ENCODE peak calls at places on chromosomes 7 and 10, in seven cellular contexts. U, K, M, I, A, X and Q are unnamed samples. For H3K9me3, the result is how much of the 10 kb centered on the place peaks cover.

GRCh38 chr10:21720090-21720489 is 186.1 kb downstream of the MLLT10 start:
- DNase-seq in I (no peak), A (no peak), X (no peak), M (no peak), K (no peak), U (no peak), Q (no peak)

GRCh38 chr7:138460176-138460648 is at the start of gene TRIM24:
- DNase-seq in U (peak), I (peak), K (peak), A (peak), M (peak), X (peak), Q (no peak)

GRCh38 chr10:71431945-71432905 is 35.5 kb downstream of the CDH23 start:
- DNase-seq in M (no peak), X (peak), A (no peak), U (peak), K (no peak), I (no peak), Q (no peak)

GRCh38 chr10:92387289-92387940 is 96.4 kb downstream of the MARCHF5 start:
- DNase-seq in U (no peak), I (no peak), A (peak), K (no peak), X (no peak), M (peak), Q (peak)

GRCh38 chr10:6035101-6035834 is 26.9 kb downstream of the IL2RA start:
- DNase-seq in A (no peak), K (no peak), X (no peak), U (no peak), I (no peak), M (no peak), Q (no peak)

GRCh38 chr10:97067716-97068391 is 117.9 kb downstream of the SLIT1 start:
- DNase-seq in A (no peak), X (peak), M (no peak), K (no peak), I (no peak), U (no peak), Q (no peak)

GRCh38 chr7:142881586-142882337 is 3.8 kb downstream of the TRPV6 start:
- DNase-seq in I (no peak), U (peak), X (peak), A (no peak), K (no peak), M (no peak), Q (no peak)

GRCh38 chr7:103446046-103446520 is at the start of gene SLC26A5:
- DNase-seq in I (no peak), A (no peak), X (no peak), M (no peak), U (no peak), K (no peak), Q (peak)

GRCh38 chr10:121373411-121373810 is 224.8 kb downstream of the FGFR2 start:
- DNase-seq in X (no peak), K (no peak), A (no peak), I (no peak), M (no peak), U (no peak), Q (no peak)

GRCh38 chr7:98913612-98914011 is 35.3 kb downstream of the TRRAP start:
- DNase-seq in I (no peak), U (no peak), K (no peak), A (no peak), X (no peak), M (no peak), Q (no peak)

GRCh38 chr10:35451103-35452016 is 115.1 kb downstream of the CCNY start:
- DNase-seq in U (peak), I (no peak), K (no peak), A (peak), M (no peak), X (no peak), Q (no peak)

GRCh38 chr7:2516194-2516555 is 3.4 kb upstream of the LFNG start:
- DNase-seq in U (no peak), M (no peak), K (no peak), X (no peak), I (no peak), A (no peak), Q (no peak)

GRCh38 chr7:85730016-85730415 is 543.2 kb upstream of the SEMA3D start:
- DNase-seq in K (no peak), M (no peak), U (no peak), X (no peak), A (peak), I (no peak), Q (no peak)

GRCh38 chr7:82823073-82823472 is 339.6 kb downstream of the PCLO start:
- DNase-seq in U (no peak), A (no peak), M (no peak), K (no peak), I (no peak), X (no peak), Q (no peak)

GRCh38 chr7:99460651-99461050 is 5.3 kb downstream of the ATP5MF start:
- DNase-seq in A (no peak), I (no peak), X (no peak), M (no peak), U (no peak), K (no peak), Q (no peak)

GRCh38 chr10:107971411-107971810 is 806.9 kb upstream of the SORCS1 start:
- DNase-seq in I (no peak), U (no peak), X (no peak), K (no peak), A (peak), M (no peak), Q (no peak)

GRCh38 chr7:464712-465461 is 54.8 kb downstream of the PDGFA start:
- DNase-seq in X (peak), M (peak), A (peak), U (peak), K (no peak), I (peak), Q (peak)

GRCh38 chr10:782751-783648 is 93.5 kb upstream of the DIP2C start:
- DNase-seq in M (no peak), I (no peak), X (peak), A (no peak), U (peak), K (no peak), Q (no peak)

GRCh38 chr10:75247797-75248196 is 12.0 kb upstream of the COMTD1 start:
- DNase-seq in A (no peak), I (no peak), K (no peak), X (no peak), M (no peak), U (peak), Q (no peak)

GRCh38 chr7:22387583-22387982 is 30.6 kb upstream of the RAPGEF5 start:
- DNase-seq in U (no peak), I (no peak), M (no peak), X (no peak), A (peak), K (no peak), Q (no peak)

GRCh38 chr7:50554923-50555322 is 10.3 kb downstream of the DDC start:
- DNase-seq in M (no peak), U (no peak), A (no peak), X (peak), K (no peak), I (no peak), Q (no peak)

GRCh38 chr10:70777063-70777875 is 7.9 kb downstream of the TBATA start:
- DNase-seq in K (no peak), M (no peak), A (no peak), X (peak), U (no peak), I (no peak), Q (no peak)

GRCh38 chr7:12722136-12722535 is 34.7 kb downstream of the ARL4A start:
- DNase-seq in K (no peak), X (no peak), M (no peak), A (no peak), U (no peak), I (no peak), Q (no peak)

GRCh38 chr7:44783407-44783806 is 13.1 kb upstream of the PPIA start:
- DNase-seq in I (no peak), U (no peak), A (no peak), M (no peak), X (no peak), K (no peak), Q (no peak)

GRCh38 chr10:100133801-100134200 is 52.0 kb downstream of the ERLIN1 start:
- DNase-seq in I (no peak), A (no peak), K (no peak), M (no peak), X (no peak), U (no peak), Q (no peak)

GRCh38 chr10:45509491-45509890 is 135.5 kb downstream of the ALOX5 start:
- DNase-seq in X (no peak), M (no peak), I (no peak), K (no peak), A (no peak), U (no peak), Q (no peak)

GRCh38 chr7:33459340-33459751 is 330.0 kb downstream of the BBS9 start:
- DNase-seq in X (no peak), U (no peak), I (peak), A (peak), K (no peak), M (no peak), Q (no peak)

GRCh38 chr10:49194212-49194920 is 6.2 kb upstream of the TMEM273 start:
- DNase-seq in X (no peak), A (no peak), K (no peak), U (no peak), M (no peak), I (no peak), Q (no peak)

GRCh38 chr10:16441106-16441850 is 4.5 kb downstream of the PTER start:
- DNase-seq in M (no peak), K (no peak), I (no peak), X (no peak), A (peak), U (no peak), Q (no peak)

GRCh38 chr10:94680544-94680943 is 3.0 kb upstream of the CYP2C18 start:
- DNase-seq in I (no peak), A (no peak), K (no peak), U (no peak), X (no peak), M (no peak), Q (no peak)

GRCh38 chr10:33005322-33006282 is 47.6 kb upstream of the ITGB1 start:
- DNase-seq in I (peak), M (peak), U (peak), A (peak), X (peak), K (peak), Q (peak)

GRCh38 chr10:115171392-115171960 is 78.3 kb downstream of the ATRNL1 start:
- DNase-seq in X (no peak), A (peak), I (no peak), M (no peak), U (no peak), K (no peak), Q (no peak)

GRCh38 chr7:9102846-9103245 is 669.4 kb downstream of the NXPH1 start:
- DNase-seq in A (no peak), M (no peak), X (no peak), K (no peak), I (no peak), U (no peak), Q (no peak)

GRCh38 chr7:12256025-12256570 is 45.0 kb downstream of the TMEM106B start:
- DNase-seq in K (no peak), A (no peak), M (no peak), X (no peak), U (no peak), I (no peak), Q (no peak)

GRCh38 chr10:29386347-29386999 is 97.6 kb downstream of the LYZL1 start:
- DNase-seq in X (no peak), M (no peak), U (no peak), I (no peak), K (no peak), A (peak), Q (no peak)

GRCh38 chr7:48150086-48150485 is 21.2 kb upstream of the ABCA13 start:
- DNase-seq in X (no peak), I (no peak), U (no peak), A (no peak), K (no peak), M (no peak), Q (no peak)

GRCh38 chr7:2412587-2413201 is 9.3 kb downstream of the CHST12 start:
- DNase-seq in M (no peak), A (no peak), I (no peak), K (no peak), X (no peak), U (no peak), Q (no peak)

GRCh38 chr10:78277734-78278404 is 244.2 kb downstream of the RPS24 start:
- DNase-seq in K (peak), U (no peak), X (peak), I (peak), M (peak), A (peak), Q (no peak)

GRCh38 chr7:33062023-33062781 is at the start of gene NT5C3A:
- DNase-seq in K (peak), X (peak), I (no peak), M (peak), U (peak), A (peak), Q (peak)

GRCh38 chr7:93115796-93116195 is 2.0 kb downstream of the SAMD9 start:
- DNase-seq in U (no peak), A (peak), I (no peak), K (no peak), M (no peak), X (no peak), Q (no peak)
- H3K27ac ChIP-seq in U (no peak), A (no peak), I (no peak), K (no peak), M (no peak), X (no peak), Q (no peak)

GRCh38 chr7:26365077-26365896 is 73.6 kb downstream of the SNX10 start:
- DNase-seq in K (peak), U (peak), I (peak), M (peak), X (no peak), A (peak), Q (peak)
- H3K9me3 ChIP-seq in K (under half), U (under half), I (under half), M (under half), X (under half), A (under half), Q (under half)

GRCh38 chr7:6505685-6506559 is 45.3 kb downstream of the GRID2IP start:
- DNase-seq in K (no peak), M (no peak), U (no peak), X (no peak), I (no peak), A (no peak), Q (no peak)

GRCh38 chr7:6497994-6498393 is 50.2 kb upstream of the DAGLB start:
- DNase-seq in M (no peak), U (no peak), X (no peak), A (no peak), K (no peak), I (no peak), Q (no peak)

GRCh38 chr7:6500691-6501090 is 50.6 kb downstream of the GRID2IP start:
- DNase-seq in U (no peak), X (no peak), K (no peak), A (no peak), M (no peak), I (no peak), Q (no peak)

GRCh38 chr7:6501586-6502564 is 49.4 kb downstream of the GRID2IP start:
- DNase-seq in K (no peak), X (no peak), M (no peak), A (no peak), I (no peak), U (no peak), Q (no peak)

GRCh38 chr7:6502886-6503285 is 48.4 kb downstream of the GRID2IP start:
- DNase-seq in A (no peak), M (no peak), K (no peak), U (no peak), X (no peak), I (no peak), Q (peak)
- H3K4me3 ChIP-seq in A (peak), M (peak), K (peak), U (peak), X (no peak), I (peak), Q (peak)

GRCh38 chr7:128940494-128941322 is 3.0 kb downstream of the IRF5 start:
- DNase-seq in K (no peak), A (no peak), M (peak), I (no peak), U (no peak), X (peak), Q (no peak)
- H3K27ac ChIP-seq in K (no peak), A (no peak), M (no peak), I (no peak), U (no peak), X (no peak), Q (no peak)

GRCh38 chr7:157558061-157558460 is 221.3 kb downstream of the DNAJB6 start:
- DNase-seq in X (peak), U (peak), I (no peak), K (no peak), M (no peak), A (no peak), Q (peak)

GRCh38 chr7:157559596-157560257 is 222.9 kb downstream of the DNAJB6 start:
- DNase-seq in K (no peak), A (no peak), M (no peak), I (no peak), X (peak), U (peak), Q (peak)

GRCh38 chr7:157558516-157558874 is 221.7 kb downstream of the DNAJB6 start:
- DNase-seq in U (peak), K (no peak), M (no peak), I (no peak), A (no peak), X (peak), Q (no peak)

GRCh38 chr7:157560258-157560654 is 223.5 kb downstream of the DNAJB6 start:
- DNase-seq in U (no peak), A (no peak), I (no peak), K (no peak), X (peak), M (no peak), Q (no peak)

GRCh38 chr7:157558875-157559595 is 222.2 kb downstream of the DNAJB6 start:
- DNase-seq in X (peak), U (peak), A (no peak), I (no peak), M (no peak), K (no peak), Q (no peak)
- H3K9me3 ChIP-seq in X (under half), U (under half), A (under half), I (under half), M (under half), K (under half), Q (under half)

DNA sequence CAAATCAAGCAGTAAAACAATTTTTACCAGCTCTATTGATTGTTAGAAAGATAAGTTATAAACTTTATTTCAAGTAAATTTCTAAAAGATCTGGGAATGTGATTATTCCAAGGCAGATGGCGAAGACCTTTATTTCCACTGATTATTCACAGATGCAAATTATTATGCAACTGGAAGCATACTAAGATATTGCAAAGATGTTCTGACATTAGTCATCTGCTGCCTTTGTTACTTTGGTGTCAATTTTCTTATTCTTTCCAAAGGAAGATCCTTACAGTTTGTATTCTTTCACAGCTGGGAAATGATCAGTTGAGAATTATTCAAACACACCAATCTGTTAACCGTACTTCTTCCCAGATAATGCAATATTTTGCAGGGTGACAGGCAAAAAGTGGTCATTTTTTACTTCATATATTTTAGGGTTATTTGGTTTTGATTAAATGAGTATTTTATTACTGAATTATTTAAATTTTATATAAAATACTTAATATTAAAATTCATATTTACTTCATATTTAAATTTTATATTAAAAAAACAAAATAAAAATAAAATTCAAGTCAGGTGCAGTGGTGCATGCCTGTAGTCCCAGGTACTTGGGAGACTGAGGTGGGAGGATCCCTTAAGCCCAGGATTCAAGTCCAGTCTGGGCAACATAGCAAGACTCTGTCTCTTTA is 171.3 kb downstream of the FZD1 start:
- DNase-seq in I (no peak), X (no peak), A (peak), K (no peak), M (no peak), U (no peak), Q (no peak)
- H3K4me3 ChIP-seq in I (no peak), X (no peak), A (no peak), K (no peak), M (no peak), U (no peak), Q (no peak)